ENCODE peak calls at places on chromosomes 1 and 21, in six cellular contexts. J is stimulated activated CD8-positive, alpha-beta memory T cell treated with anti-CD3 and anti-CD28 coated beads, Interleukin-7, amount 100 ng/mL, for 48 hours; G is fibroblast of the conjunctiva; B is transverse colon; R is GM12865; L is NCI-H1048. A is an unnamed sample.

GRCh38 chr21:29477941-29478340 is 179.2 kb downstream of the BACH1 start:
- DNase-seq in J (no peak), G (no peak), B (no peak), R (no peak), L (no peak), A (no peak)

GRCh38 chr1:15152318-15153183 is 996 bp upstream of the TMEM51 start:
- DNase-seq in J (no peak), G (peak), B (peak), R (peak), L (peak), A (peak)

GRCh38 chr1:197144570-197145325 is 1.7 kb downstream of the ASPM start:
- DNase-seq in J (no peak), G (no peak), B (no peak), R (no peak), L (no peak), A (no peak)

GRCh38 chr1:67947114-67947513 is 103.3 kb downstream of the DIRAS3 start:
- DNase-seq in J (no peak), G (no peak), B (no peak), R (no peak), L (no peak), A (no peak)

GRCh38 chr1:14363191-14363590 is 235.3 kb upstream of the KAZN start:
- DNase-seq in J (no peak), G (no peak), B (no peak), R (no peak), L (no peak), A (no peak)

GRCh38 chr1:190667914-190668313 is 190.2 kb upstream of the BRINP3 start:
- DNase-seq in J (no peak), G (no peak), B (no peak), R (no peak), L (no peak), A (no peak)

GRCh38 chr21:31553926-31554325 is 105.6 kb upstream of the SOD1 start:
- DNase-seq in J (no peak), G (no peak), B (no peak), R (no peak), L (no peak), A (no peak)

GRCh38 chr1:64917907-64918306 is 48.4 kb downstream of the JAK1 start:
- DNase-seq in J (no peak), G (no peak), B (no peak), R (no peak), L (no peak), A (no peak)

GRCh38 chr1:243926803-243927245 is 76.8 kb upstream of the AKT3 start:
- DNase-seq in J (no peak), G (peak), B (no peak), R (no peak), L (no peak), A (no peak)

GRCh38 chr1:236497908-236498307 is 25.9 kb upstream of the LGALS8 start:
- DNase-seq in J (no peak), G (no peak), B (no peak), R (no peak), L (no peak), A (no peak)

GRCh38 chr1:229972600-229973296 is 94.3 kb upstream of the GALNT2 start:
- DNase-seq in J (no peak), G (no peak), B (peak), R (peak), L (no peak), A (no peak)

GRCh38 chr21:41965045-41965444 is 11.2 kb upstream of the C2CD2 start:
- DNase-seq in J (no peak), G (no peak), B (no peak), R (no peak), L (no peak), A (no peak)